ENCODE peak calls at places on chromosome 16, in eight cellular contexts. One of them, this sample, is unnamed.
A peak's percentile ranks its signal among the peaks of the same experiment; 100 is the strongest.

GRCh38 chr16:4140652-4141051 is 24.4 kb upstream of the ADCY9 start:
- DNase-seq in astrocyte of the spinal cord: peak; percentile 66
- DNase-seq in CD8-positive, alpha-beta T cell: no peak
- DNase-seq in hepatocyte: no peak
- DNase-seq in GM12878: peak; percentile 38
- DNase-seq in gastrocnemius medialis: no peak
- DNase-seq in psoas muscle: no peak
- DNase-seq in AG04450: peak; percentile 21
- DNase-seq in this sample: no peak

GRCh38 chr16:14369734-14370598 is 260.1 kb downstream of the PARN start:
- DNase-seq in hepatocyte: no peak
- DNase-seq in GM12878: no peak
- DNase-seq in psoas muscle: peak; percentile 86
- DNase-seq in gastrocnemius medialis: peak; percentile 76
- DNase-seq in astrocyte of the spinal cord: no peak
- DNase-seq in AG04450: no peak
- DNase-seq in CD8-positive, alpha-beta T cell: no peak
- DNase-seq in this sample: peak; percentile 47

GRCh38 chr16:81564368-81565060 is 119.9 kb downstream of the CMIP start:
- DNase-seq in hepatocyte: no peak
- DNase-seq in astrocyte of the spinal cord: peak; percentile 23
- DNase-seq in psoas muscle: no peak
- DNase-seq in AG04450: no peak
- DNase-seq in gastrocnemius medialis: no peak
- DNase-seq in GM12878: no peak
- DNase-seq in CD8-positive, alpha-beta T cell: no peak
- DNase-seq in this sample: no peak

GRCh38 chr16:1333149-1333812 is at the start of gene BAIAP3:
- DNase-seq in AG04450: no peak
- DNase-seq in CD8-positive, alpha-beta T cell: peak; percentile 53
- DNase-seq in psoas muscle: peak; percentile 72
- DNase-seq in hepatocyte: peak; percentile 81
- DNase-seq in gastrocnemius medialis: no peak
- DNase-seq in GM12878: no peak
- DNase-seq in astrocyte of the spinal cord: no peak
- DNase-seq in this sample: no peak

GRCh38 chr16:22360963-22361659 is 13.3 kb downstream of the CDR2 start:
- DNase-seq in gastrocnemius medialis: no peak
- DNase-seq in AG04450: no peak
- DNase-seq in GM12878: no peak
- DNase-seq in astrocyte of the spinal cord: no peak
- DNase-seq in psoas muscle: no peak
- DNase-seq in CD8-positive, alpha-beta T cell: no peak
- DNase-seq in hepatocyte: no peak
- DNase-seq in this sample: no peak

GRCh38 chr16:81513204-81514040 is 68.8 kb downstream of the CMIP start:
- DNase-seq in hepatocyte: no peak
- DNase-seq in CD8-positive, alpha-beta T cell: no peak
- DNase-seq in GM12878: no peak
- DNase-seq in astrocyte of the spinal cord: peak; percentile 52
- DNase-seq in AG04450: no peak
- DNase-seq in psoas muscle: peak; percentile 81
- DNase-seq in gastrocnemius medialis: peak; percentile 62
- DNase-seq in this sample: no peak

GRCh38 chr16:48556913-48557351 is 53.0 kb downstream of the N4BP1 start:
- DNase-seq in psoas muscle: no peak
- DNase-seq in hepatocyte: no peak
- DNase-seq in gastrocnemius medialis: no peak
- DNase-seq in AG04450: peak; percentile 49
- DNase-seq in CD8-positive, alpha-beta T cell: no peak
- DNase-seq in astrocyte of the spinal cord: peak; percentile 82
- DNase-seq in GM12878: peak; percentile 40
- DNase-seq in this sample: no peak

GRCh38 chr16:87956771-87957279 is 5.6 kb downstream of the BANP start:
- DNase-seq in CD8-positive, alpha-beta T cell: no peak
- DNase-seq in AG04450: no peak
- DNase-seq in gastrocnemius medialis: no peak
- DNase-seq in psoas muscle: no peak
- DNase-seq in GM12878: no peak
- DNase-seq in astrocyte of the spinal cord: peak; percentile 67
- DNase-seq in hepatocyte: peak; percentile 42
- DNase-seq in this sample: peak; percentile 25

GRCh38 chr16:22232277-22233049 is 26.4 kb downstream of the EEF2K start:
- DNase-seq in hepatocyte: peak; percentile 72
- DNase-seq in psoas muscle: no peak
- DNase-seq in CD8-positive, alpha-beta T cell: no peak
- DNase-seq in AG04450: no peak
- DNase-seq in GM12878: no peak
- DNase-seq in astrocyte of the spinal cord: peak; percentile 57
- DNase-seq in gastrocnemius medialis: no peak
- DNase-seq in this sample: no peak

GRCh38 chr16:20901441-20902112 is 1.0 kb downstream of the LYRM1 start:
- DNase-seq in psoas muscle: peak; percentile 67
- DNase-seq in AG04450: no peak
- DNase-seq in gastrocnemius medialis: peak; percentile 45
- DNase-seq in GM12878: no peak
- DNase-seq in CD8-positive, alpha-beta T cell: peak; percentile 24
- DNase-seq in hepatocyte: peak; percentile 70
- DNase-seq in astrocyte of the spinal cord: peak; percentile 57
- DNase-seq in this sample: peak; percentile 18

GRCh38 chr16:11177578-11178130 is 78.3 kb downstream of the SOCS1 start:
- DNase-seq in AG04450: no peak
- DNase-seq in hepatocyte: no peak
- DNase-seq in gastrocnemius medialis: no peak
- DNase-seq in GM12878: no peak
- DNase-seq in CD8-positive, alpha-beta T cell: no peak
- DNase-seq in psoas muscle: no peak
- DNase-seq in astrocyte of the spinal cord: no peak
- DNase-seq in this sample: no peak

GRCh38 chr16:73384561-73384960 is 336.6 kb upstream of the ZFHX3 start:
- DNase-seq in astrocyte of the spinal cord: no peak
- DNase-seq in psoas muscle: no peak
- DNase-seq in GM12878: no peak
- DNase-seq in AG04450: no peak
- DNase-seq in CD8-positive, alpha-beta T cell: no peak
- DNase-seq in gastrocnemius medialis: no peak
- DNase-seq in hepatocyte: no peak
- DNase-seq in this sample: no peak

GRCh38 chr16:11100239-11100750 is 155.7 kb downstream of the SOCS1 start:
- DNase-seq in gastrocnemius medialis: peak; percentile 62
- DNase-seq in astrocyte of the spinal cord: peak; percentile 97
- DNase-seq in GM12878: peak; percentile 74
- DNase-seq in hepatocyte: peak; percentile 55
- DNase-seq in psoas muscle: peak; percentile 75
- DNase-seq in AG04450: peak; percentile 94
- DNase-seq in CD8-positive, alpha-beta T cell: no peak
- DNase-seq in this sample: peak; percentile 84

GRCh38 chr16:15572329-15573001 is 70.5 kb downstream of the MARF1 start:
- DNase-seq in astrocyte of the spinal cord: peak; percentile 68
- DNase-seq in psoas muscle: no peak
- DNase-seq in GM12878: no peak
- DNase-seq in AG04450: peak; percentile 20
- DNase-seq in hepatocyte: no peak
- DNase-seq in gastrocnemius medialis: no peak
- DNase-seq in CD8-positive, alpha-beta T cell: no peak
- DNase-seq in this sample: no peak

GRCh38 chr16:22843856-22844255 is 29.9 kb downstream of the HS3ST2 start:
- DNase-seq in GM12878: no peak
- DNase-seq in astrocyte of the spinal cord: no peak
- DNase-seq in AG04450: no peak
- DNase-seq in gastrocnemius medialis: no peak
- DNase-seq in CD8-positive, alpha-beta T cell: no peak
- DNase-seq in psoas muscle: no peak
- DNase-seq in hepatocyte: no peak
- DNase-seq in this sample: no peak

GRCh38 chr16:71557954-71558582 is 18.8 kb downstream of the TAT start:
- DNase-seq in psoas muscle: no peak
- DNase-seq in gastrocnemius medialis: no peak
- DNase-seq in astrocyte of the spinal cord: no peak
- DNase-seq in AG04450: no peak
- DNase-seq in CD8-positive, alpha-beta T cell: no peak
- DNase-seq in GM12878: no peak
- DNase-seq in hepatocyte: no peak
- DNase-seq in this sample: no peak

GRCh38 chr16:67562526-67562917 is at the start of gene CTCF:
- DNase-seq in psoas muscle: peak; percentile 93
- DNase-seq in GM12878: no peak
- DNase-seq in AG04450: no peak
- DNase-seq in astrocyte of the spinal cord: peak; percentile 83
- DNase-seq in hepatocyte: peak; percentile 97
- DNase-seq in CD8-positive, alpha-beta T cell: peak; percentile 82
- DNase-seq in gastrocnemius medialis: peak; percentile 81
- DNase-seq in this sample: peak; percentile 71

GRCh38 chr16:70157477-70158260 is 15.9 kb upstream of the CLEC18C start:
- DNase-seq in astrocyte of the spinal cord: no peak
- DNase-seq in hepatocyte: peak; percentile 55
- DNase-seq in GM12878: no peak
- DNase-seq in AG04450: no peak
- DNase-seq in gastrocnemius medialis: no peak
- DNase-seq in CD8-positive, alpha-beta T cell: no peak
- DNase-seq in psoas muscle: no peak
- DNase-seq in this sample: no peak

GRCh38 chr16:85028638-85029412 is 1.2 kb downstream of the KIAA0513 start:
- DNase-seq in astrocyte of the spinal cord: peak; percentile 61
- DNase-seq in CD8-positive, alpha-beta T cell: peak; percentile 76
- DNase-seq in hepatocyte: peak; percentile 74
- DNase-seq in gastrocnemius medialis: peak; percentile 70
- DNase-seq in psoas muscle: peak; percentile 71
- DNase-seq in AG04450: no peak
- DNase-seq in GM12878: no peak
- DNase-seq in this sample: no peak

GRCh38 chr16:74288065-74288464 is 8.5 kb upstream of the PSMD7 start:
- DNase-seq in gastrocnemius medialis: no peak
- DNase-seq in astrocyte of the spinal cord: no peak
- DNase-seq in psoas muscle: no peak
- DNase-seq in CD8-positive, alpha-beta T cell: no peak
- DNase-seq in GM12878: no peak
- DNase-seq in AG04450: no peak
- DNase-seq in hepatocyte: no peak
- DNase-seq in this sample: no peak

GRCh38 chr16:70454221-70455034 is at the start of gene FCSK:
- DNase-seq in astrocyte of the spinal cord: peak; percentile 73
- DNase-seq in psoas muscle: peak; percentile 85
- DNase-seq in AG04450: peak; percentile 10
- DNase-seq in CD8-positive, alpha-beta T cell: peak; percentile 70
- DNase-seq in gastrocnemius medialis: peak; percentile 61
- DNase-seq in GM12878: no peak
- DNase-seq in hepatocyte: peak; percentile 86
- DNase-seq in this sample: peak; percentile 58

GRCh38 chr16:57984443-57985203 is 13.7 kb upstream of the CNGB1 start:
- DNase-seq in CD8-positive, alpha-beta T cell: peak; percentile 88
- DNase-seq in gastrocnemius medialis: peak; percentile 63
- DNase-seq in GM12878: no peak
- DNase-seq in astrocyte of the spinal cord: peak; percentile 75
- DNase-seq in psoas muscle: peak; percentile 87
- DNase-seq in hepatocyte: peak; percentile 94
- DNase-seq in AG04450: peak; percentile 59
- DNase-seq in this sample: no peak
- H3K4me3 ChIP-seq in CD8-positive, alpha-beta T cell: peak overlapping the region; percentile 83
- H3K4me3 ChIP-seq in gastrocnemius medialis: peak overlapping the region; percentile 62
- H3K4me3 ChIP-seq in GM12878: peak overlapping the region; percentile 39
- H3K4me3 ChIP-seq in astrocyte of the spinal cord: peak overlapping the region; percentile 57
- H3K4me3 ChIP-seq in psoas muscle: peak overlapping the region; percentile 66
- H3K4me3 ChIP-seq in hepatocyte: peak overlapping the region; percentile 60
- H3K4me3 ChIP-seq in AG04450: peak overlapping the region; percentile 60
- H3K4me3 ChIP-seq in this sample: no peak overlapping the region

GRCh38 chr16:75379339-75379738 is 54.0 kb downstream of the CFDP1 start:
- DNase-seq in astrocyte of the spinal cord: no peak
- DNase-seq in gastrocnemius medialis: no peak
- DNase-seq in hepatocyte: no peak
- DNase-seq in GM12878: peak; percentile 33
- DNase-seq in CD8-positive, alpha-beta T cell: no peak
- DNase-seq in AG04450: no peak
- DNase-seq in psoas muscle: no peak
- DNase-seq in this sample: no peak

GRCh38 chr16:75378616-75379015 is 54.7 kb downstream of the CFDP1 start:
- DNase-seq in AG04450: no peak
- DNase-seq in psoas muscle: no peak
- DNase-seq in astrocyte of the spinal cord: no peak
- DNase-seq in gastrocnemius medialis: no peak
- DNase-seq in CD8-positive, alpha-beta T cell: no peak
- DNase-seq in GM12878: no peak
- DNase-seq in hepatocyte: no peak
- DNase-seq in this sample: no peak

GRCh38 chr16:75377971-75378386 is 55.3 kb downstream of the CFDP1 start:
- DNase-seq in astrocyte of the spinal cord: peak; percentile 98
- DNase-seq in psoas muscle: no peak
- DNase-seq in gastrocnemius medialis: no peak
- DNase-seq in hepatocyte: peak; percentile 61
- DNase-seq in GM12878: no peak
- DNase-seq in CD8-positive, alpha-beta T cell: no peak
- DNase-seq in AG04450: peak; percentile 63
- DNase-seq in this sample: no peak

GRCh38 chr16:75380870-75381269 is 52.4 kb downstream of the CFDP1 start:
- DNase-seq in CD8-positive, alpha-beta T cell: no peak
- DNase-seq in GM12878: no peak
- DNase-seq in astrocyte of the spinal cord: no peak
- DNase-seq in AG04450: no peak
- DNase-seq in hepatocyte: no peak
- DNase-seq in gastrocnemius medialis: no peak
- DNase-seq in psoas muscle: no peak
- DNase-seq in this sample: no peak

GRCh38 chr16:75379911-75380847 is 53.1 kb downstream of the CFDP1 start:
- DNase-seq in GM12878: peak; percentile 60
- DNase-seq in gastrocnemius medialis: no peak
- DNase-seq in astrocyte of the spinal cord: no peak
- DNase-seq in AG04450: no peak
- DNase-seq in CD8-positive, alpha-beta T cell: peak; percentile 39
- DNase-seq in psoas muscle: no peak
- DNase-seq in hepatocyte: no peak
- DNase-seq in this sample: no peak
- H3K4me3 ChIP-seq in GM12878: no peak overlapping the region
- H3K4me3 ChIP-seq in gastrocnemius medialis: no peak overlapping the region
- H3K4me3 ChIP-seq in astrocyte of the spinal cord: no peak overlapping the region
- H3K4me3 ChIP-seq in AG04450: no peak overlapping the region
- H3K4me3 ChIP-seq in CD8-positive, alpha-beta T cell: no peak overlapping the region
- H3K4me3 ChIP-seq in psoas muscle: no peak overlapping the region
- H3K4me3 ChIP-seq in hepatocyte: no peak overlapping the region
- H3K4me3 ChIP-seq in this sample: no peak overlapping the region

GRCh38 chr16:29697391-29697790 is 18.4 kb downstream of the QPRT start:
- DNase-seq in CD8-positive, alpha-beta T cell: no peak
- DNase-seq in AG04450: no peak
- DNase-seq in psoas muscle: no peak
- DNase-seq in hepatocyte: no peak
- DNase-seq in GM12878: no peak
- DNase-seq in gastrocnemius medialis: no peak
- DNase-seq in astrocyte of the spinal cord: no peak
- DNase-seq in this sample: no peak
- H3K4me3 ChIP-seq in CD8-positive, alpha-beta T cell: no peak overlapping the region
- H3K4me3 ChIP-seq in AG04450: no peak overlapping the region
- H3K4me3 ChIP-seq in psoas muscle: no peak overlapping the region
- H3K4me3 ChIP-seq in hepatocyte: no peak overlapping the region
- H3K4me3 ChIP-seq in GM12878: no peak overlapping the region
- H3K4me3 ChIP-seq in gastrocnemius medialis: no peak overlapping the region
- H3K4me3 ChIP-seq in astrocyte of the spinal cord: no peak overlapping the region
- H3K4me3 ChIP-seq in this sample: no peak overlapping the region

DNA sequence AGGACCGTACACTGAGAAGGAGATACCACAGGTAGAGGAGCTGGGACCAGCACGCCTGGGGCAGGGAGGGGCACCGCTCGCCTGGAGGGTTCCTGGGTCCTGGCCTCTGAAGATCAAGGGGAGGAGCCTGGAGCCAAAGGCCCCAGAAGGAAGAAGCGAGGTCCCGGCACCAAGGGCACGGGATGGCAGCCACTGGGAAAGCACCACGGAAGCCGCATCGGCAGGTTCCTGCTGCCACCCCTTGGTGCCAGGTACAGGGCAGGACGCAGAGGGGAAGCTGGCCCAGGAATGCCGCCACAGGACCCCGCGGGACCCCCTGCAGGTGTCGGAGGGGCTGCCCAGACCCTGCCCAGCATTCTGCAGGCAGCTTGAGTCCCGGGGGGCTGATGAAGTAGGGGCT is 42.5 kb upstream of the CBFA2T3 start:
- DNase-seq in CD8-positive, alpha-beta T cell: no peak
- DNase-seq in astrocyte of the spinal cord: no peak
- DNase-seq in psoas muscle: peak; percentile 46
- DNase-seq in gastrocnemius medialis: no peak
- DNase-seq in AG04450: no peak
- DNase-seq in hepatocyte: no peak
- DNase-seq in GM12878: no peak
- DNase-seq in this sample: no peak
- H3K4me3 ChIP-seq in CD8-positive, alpha-beta T cell: no peak overlapping the region
- H3K4me3 ChIP-seq in astrocyte of the spinal cord: no peak overlapping the region
- H3K4me3 ChIP-seq in psoas muscle: no peak overlapping the region
- H3K4me3 ChIP-seq in gastrocnemius medialis: no peak overlapping the region
- H3K4me3 ChIP-seq in AG04450: no peak overlapping the region
- H3K4me3 ChIP-seq in hepatocyte: no peak overlapping the region
- H3K4me3 ChIP-seq in GM12878: no peak overlapping the region
- H3K4me3 ChIP-seq in this sample: no peak overlapping the region